ENCODE peak calls at places on chromosomes 16 and 17, in nine cellular contexts. L is pancreas; V is stimulated activated CD4-positive, alpha-beta T cell treated with anti-CD3 and anti-CD28 coated beads, TNF-alpha, amount 100 ng/mL, for 24 hours; M is stimulated activated naive CD8-positive, alpha-beta T cell treated with anti-CD3 and anti-CD28 coated beads, Interleukin-15, Interleukin-2, amounts not matched to agents 100 U/mL and 50 U/mL, for 24 hours; R is NCI-H460; Z is body of pancreas; X is HCEC 1CT; P is M059J; D is GM18507. C is an unnamed sample.

GRCh38 chr17:2002767-2003329 is 22.3 kb downstream of the RTN4RL1 start:
- DNase-seq in R (no peak), X (no peak), P (no peak), V (no peak), M (no peak), Z (peak), D (no peak), L (peak), C (no peak)

GRCh38 chr16:23504453-23505179 is 5.7 kb downstream of the GGA2 start:
- DNase-seq in M (peak), Z (peak), L (peak), V (peak), D (peak), P (peak), X (peak), R (peak), C (peak)

GRCh38 chr17:83084621-83085056 is 5.2 kb downstream of the METRNL start:
- DNase-seq in P (no peak), D (no peak), L (no peak), Z (no peak), V (no peak), R (no peak), M (no peak), X (no peak), C (no peak)

GRCh38 chr16:85868495-85868894 is 30.5 kb upstream of the IRF8 start:
- DNase-seq in L (no peak), Z (no peak), P (no peak), X (no peak), D (no peak), M (no peak), R (no peak), V (no peak), C (no peak)

GRCh38 chr16:81137012-81137335 is 40.8 kb upstream of the GCSH start:
- DNase-seq in X (no peak), D (no peak), P (peak), M (no peak), L (no peak), Z (no peak), R (peak), V (no peak), C (no peak)

GRCh38 chr17:74737299-74738050 is 419 bp downstream of the RAB37 start:
- DNase-seq in Z (no peak), X (peak), V (no peak), M (peak), P (no peak), R (no peak), D (no peak), L (no peak), C (no peak)

GRCh38 chr16:52548261-52549010 is 1.5 kb upstream of the TOX3 start:
- DNase-seq in D (no peak), X (no peak), M (no peak), V (no peak), R (no peak), Z (no peak), P (no peak), L (no peak), C (no peak)

GRCh38 chr17:72304859-72305258 is 184.0 kb downstream of the SOX9 start:
- DNase-seq in X (no peak), V (no peak), L (no peak), D (no peak), Z (no peak), R (no peak), P (no peak), M (no peak), C (no peak)

GRCh38 chr16:57165923-57166322 is 19.9 kb downstream of the PSME3IP1 start:
- DNase-seq in V (no peak), M (no peak), D (no peak), L (peak), R (no peak), Z (peak), P (no peak), X (peak), C (no peak)

GRCh38 chr16:28603381-28604185 is 6.3 kb downstream of the SULT1A1 start:
- DNase-seq in L (no peak), M (no peak), D (no peak), V (no peak), R (no peak), P (no peak), X (no peak), Z (no peak), C (peak)

GRCh38 chr16:78444-79145 is 570 bp downstream of the MPG start:
- DNase-seq in X (no peak), P (peak), D (no peak), R (no peak), Z (peak), M (no peak), V (no peak), L (no peak), C (no peak)

GRCh38 chr17:47704781-47705180 is 10.8 kb downstream of the TBKBP1 start:
- DNase-seq in Z (no peak), L (no peak), V (no peak), D (no peak), M (no peak), R (no peak), P (no peak), X (no peak), C (no peak)

GRCh38 chr17:57810740-57811632 is 38.9 kb downstream of the MRPS23 start:
- DNase-seq in Z (peak), P (peak), R (no peak), M (no peak), D (no peak), L (peak), X (no peak), V (no peak), C (no peak)

GRCh38 chr17:55661359-55661758 is 61.3 kb downstream of the TMEM100 start:
- DNase-seq in L (no peak), M (no peak), V (no peak), D (no peak), X (no peak), P (no peak), Z (no peak), R (no peak), C (no peak)

GRCh38 chr17:9370464-9370863 is 205.2 kb downstream of the STX8 start:
- DNase-seq in Z (no peak), X (peak), L (no peak), V (no peak), M (no peak), R (no peak), D (no peak), P (peak), C (no peak)

GRCh38 chr16:49540836-49541235 is 167.2 kb downstream of the C16orf78 start:
- DNase-seq in D (no peak), P (no peak), Z (no peak), M (no peak), R (no peak), X (no peak), V (no peak), L (no peak), C (no peak)

GRCh38 chr17:81518113-81518784 is 5.7 kb upstream of the ACTG1 start:
- DNase-seq in R (no peak), L (peak), P (no peak), Z (no peak), D (no peak), X (peak), M (no peak), V (no peak), C (no peak)

GRCh38 chr17:77085916-77086432 is 54.8 kb upstream of the SEC14L1 start:
- DNase-seq in X (no peak), M (no peak), Z (no peak), R (no peak), D (no peak), V (no peak), L (no peak), P (no peak), C (no peak)

GRCh38 chr16:9308300-9309209 is 217.1 kb downstream of the HAPSTR1 start:
- DNase-seq in L (peak), V (no peak), D (no peak), Z (peak), R (no peak), X (no peak), P (no peak), M (no peak), C (peak)

GRCh38 chr17:13346996-13347762 is 254.6 kb downstream of the HS3ST3A1 start:
- DNase-seq in V (peak), D (no peak), P (peak), R (peak), M (peak), L (no peak), X (peak), Z (no peak), C (no peak)

GRCh38 chr16:30942421-30942796 is 6.5 kb upstream of the ORAI3 start:
- DNase-seq in P (no peak), Z (no peak), M (no peak), L (no peak), D (no peak), V (no peak), R (no peak), X (no peak), C (no peak)

GRCh38 chr17:81832608-81833159 is 407 bp downstream of the MCRIP1 start:
- DNase-seq in P (no peak), X (peak), R (no peak), L (no peak), M (peak), Z (no peak), V (peak), D (no peak), C (peak)

GRCh38 chr17:7747586-7747985 is 30.0 kb downstream of the DNAH2 start:
- DNase-seq in M (no peak), X (peak), L (no peak), D (no peak), P (peak), R (no peak), Z (no peak), V (no peak), C (no peak)

GRCh38 chr17:78899361-78900260 is 3.4 kb downstream of the CEP295NL start:
- DNase-seq in X (no peak), D (no peak), R (no peak), P (no peak), L (no peak), V (no peak), Z (peak), M (no peak), C (no peak)

GRCh38 chr17:78313735-78314648 is 45.9 kb downstream of the SOCS3 start:
- DNase-seq in X (peak), P (peak), R (peak), V (peak), L (peak), Z (peak), M (peak), D (no peak), C (peak)

GRCh38 chr16:49019081-49019633 is 262.5 kb downstream of the CBLN1 start:
- DNase-seq in M (no peak), Z (no peak), P (peak), R (peak), V (no peak), X (peak), L (no peak), D (no peak), C (no peak)

GRCh38 chr17:58331815-58332719 is 3.5 kb upstream of the TSPOAP1 start:
- DNase-seq in X (no peak), D (no peak), Z (peak), P (no peak), R (no peak), M (peak), V (peak), L (no peak), C (peak)

GRCh38 chr17:57853695-57854094 is 3.9 kb upstream of the MRPS23 start:
- DNase-seq in P (no peak), Z (peak), L (peak), D (no peak), M (no peak), X (no peak), R (no peak), V (no peak), C (no peak)

C was measured in right lobe of liver.